ENCODE peak calls at places on chromosomes 11 and 22, in seven cellular contexts. One of them, this sample, is unnamed.
A peak's percentile ranks its signal among the peaks of the same experiment; 100 is the strongest.

GRCh38 chr11:27839226-27839913 is 139.1 kb upstream of the BDNF start:
- DNase-seq in Peyer's patch: no peak
- DNase-seq in ovary: no peak
- DNase-seq in body of pancreas: no peak
- DNase-seq in stomach: no peak
- DNase-seq in A549: no peak
- DNase-seq in upper lobe of left lung: no peak
- DNase-seq in this sample: no peak

GRCh38 chr11:61054927-61055562 is 47.2 kb upstream of the CD5 start:
- DNase-seq in ovary: no peak
- DNase-seq in body of pancreas: no peak
- DNase-seq in stomach: peak; percentile 18
- DNase-seq in A549: no peak
- DNase-seq in Peyer's patch: no peak
- DNase-seq in upper lobe of left lung: peak; percentile 21
- DNase-seq in this sample: no peak

GRCh38 chr22:19143967-19144400 is 467 bp downstream of the ESS2 start:
- DNase-seq in Peyer's patch: no peak
- DNase-seq in stomach: no peak
- DNase-seq in A549: no peak
- DNase-seq in ovary: no peak
- DNase-seq in body of pancreas: no peak
- DNase-seq in upper lobe of left lung: no peak
- DNase-seq in this sample: peak; percentile 74

GRCh38 chr22:19986410-19987341 is 29.9 kb downstream of the ARVCF start:
- DNase-seq in Peyer's patch: peak; percentile 89
- DNase-seq in upper lobe of left lung: peak; percentile 83
- DNase-seq in ovary: peak; percentile 77
- DNase-seq in body of pancreas: peak; percentile 79
- DNase-seq in stomach: peak; percentile 79
- DNase-seq in A549: peak; percentile 70
- DNase-seq in this sample: peak; percentile 91

GRCh38 chr22:41933411-41934177 is 7.0 kb upstream of the TNFRSF13C start:
- DNase-seq in A549: no peak
- DNase-seq in upper lobe of left lung: no peak
- DNase-seq in stomach: no peak
- DNase-seq in Peyer's patch: no peak
- DNase-seq in ovary: no peak
- DNase-seq in body of pancreas: no peak
- DNase-seq in this sample: peak; percentile 78

GRCh38 chr11:8477151-8477550 is 116.9 kb downstream of the STK33 start:
- DNase-seq in stomach: no peak
- DNase-seq in Peyer's patch: no peak
- DNase-seq in upper lobe of left lung: no peak
- DNase-seq in body of pancreas: no peak
- DNase-seq in ovary: no peak
- DNase-seq in A549: no peak
- DNase-seq in this sample: no peak

GRCh38 chr22:43110927-43111623 is 525 bp downstream of the BIK start:
- DNase-seq in stomach: peak; percentile 76
- DNase-seq in A549: no peak
- DNase-seq in Peyer's patch: peak; percentile 78
- DNase-seq in body of pancreas: peak; percentile 70
- DNase-seq in upper lobe of left lung: peak; percentile 64
- DNase-seq in ovary: no peak
- DNase-seq in this sample: peak; percentile 84

GRCh38 chr11:77233011-77233410 is 68.5 kb downstream of the GDPD4 start:
- DNase-seq in body of pancreas: no peak
- DNase-seq in A549: no peak
- DNase-seq in stomach: no peak
- DNase-seq in Peyer's patch: no peak
- DNase-seq in ovary: no peak
- DNase-seq in upper lobe of left lung: no peak
- DNase-seq in this sample: no peak

GRCh38 chr11:118607401-118608267 is at the start of gene PHLDB1:
- DNase-seq in body of pancreas: peak; percentile 66
- DNase-seq in upper lobe of left lung: peak; percentile 50
- DNase-seq in A549: peak; percentile 48
- DNase-seq in stomach: peak; percentile 46
- DNase-seq in Peyer's patch: peak; percentile 80
- DNase-seq in ovary: peak; percentile 79
- DNase-seq in this sample: peak; percentile 84

GRCh38 chr11:104151404-104152204 is 12.3 kb downstream of the PDGFD start:
- DNase-seq in A549: no peak
- DNase-seq in ovary: no peak
- DNase-seq in upper lobe of left lung: no peak
- DNase-seq in Peyer's patch: no peak
- DNase-seq in body of pancreas: no peak
- DNase-seq in stomach: no peak
- DNase-seq in this sample: no peak

GRCh38 chr11:113934797-113935196 is 30.2 kb downstream of the HTR3B start:
- DNase-seq in upper lobe of left lung: no peak
- DNase-seq in stomach: no peak
- DNase-seq in A549: no peak
- DNase-seq in body of pancreas: no peak
- DNase-seq in Peyer's patch: no peak
- DNase-seq in ovary: no peak
- DNase-seq in this sample: no peak

GRCh38 chr11:67646535-67647336 is 3.8 kb downstream of the ACY3 start:
- DNase-seq in stomach: no peak
- DNase-seq in upper lobe of left lung: no peak
- DNase-seq in body of pancreas: peak; percentile 75
- DNase-seq in Peyer's patch: peak; percentile 86
- DNase-seq in A549: no peak
- DNase-seq in ovary: no peak
- DNase-seq in this sample: peak; percentile 93

GRCh38 chr22:38824587-38824986 is 19.2 kb downstream of the NPTXR start:
- DNase-seq in Peyer's patch: peak; percentile 53
- DNase-seq in ovary: peak; percentile 53
- DNase-seq in upper lobe of left lung: peak; percentile 31
- DNase-seq in body of pancreas: peak; percentile 52
- DNase-seq in stomach: peak; percentile 44
- DNase-seq in A549: peak; percentile 31
- DNase-seq in this sample: no peak

GRCh38 chr22:31136155-31136554 is 4.2 kb downstream of the PLA2G3 start:
- DNase-seq in body of pancreas: no peak
- DNase-seq in ovary: no peak
- DNase-seq in upper lobe of left lung: no peak
- DNase-seq in Peyer's patch: no peak
- DNase-seq in A549: no peak
- DNase-seq in stomach: no peak
- DNase-seq in this sample: peak; percentile 33

GRCh38 chr11:93370260-93370659 is 39.7 kb downstream of the DEUP1 start:
- DNase-seq in body of pancreas: no peak
- DNase-seq in upper lobe of left lung: no peak
- DNase-seq in ovary: no peak
- DNase-seq in Peyer's patch: no peak
- DNase-seq in A549: no peak
- DNase-seq in stomach: no peak
- DNase-seq in this sample: no peak

GRCh38 chr11:86069408-86070086 is 663 bp upstream of the PICALM start:
- DNase-seq in body of pancreas: peak; percentile 24
- DNase-seq in upper lobe of left lung: peak; percentile 63
- DNase-seq in ovary: peak; percentile 9
- DNase-seq in Peyer's patch: no peak
- DNase-seq in stomach: no peak
- DNase-seq in A549: peak; percentile 61
- DNase-seq in this sample: no peak

GRCh38 chr11:107183963-107184362 is 165.7 kb upstream of the GUCY1A2 start:
- DNase-seq in A549: no peak
- DNase-seq in body of pancreas: no peak
- DNase-seq in Peyer's patch: no peak
- DNase-seq in stomach: no peak
- DNase-seq in ovary: no peak
- DNase-seq in upper lobe of left lung: no peak
- DNase-seq in this sample: no peak

DNA sequence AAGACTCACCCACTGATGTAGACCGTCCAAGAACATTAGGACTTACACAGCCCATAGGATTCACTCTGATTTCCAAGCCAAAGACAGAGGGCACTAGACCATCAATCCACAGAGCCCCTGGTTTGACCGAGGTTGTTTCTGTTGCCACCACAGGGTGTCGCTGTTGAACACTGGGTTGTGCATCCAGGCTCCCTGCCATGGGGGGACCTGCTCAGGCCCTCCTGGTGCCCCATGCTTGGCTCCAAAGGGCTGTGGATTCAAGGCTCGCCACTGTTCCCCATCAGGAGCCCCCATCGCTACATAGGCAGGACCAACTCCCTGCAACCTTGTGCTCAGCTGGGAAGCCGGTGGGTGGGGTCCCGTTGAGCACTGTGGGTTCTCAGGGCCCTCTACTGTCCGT is 128.0 kb upstream of the ANO1 start:
- DNase-seq in ovary: no peak
- DNase-seq in stomach: no peak
- DNase-seq in Peyer's patch: peak; percentile 54
- DNase-seq in upper lobe of left lung: no peak
- DNase-seq in body of pancreas: no peak
- DNase-seq in A549: peak; percentile 52
- DNase-seq in this sample: peak; percentile 24
- TF ChIP-seq CTCF in ovary: no peak
- TF ChIP-seq CTCF in stomach: no peak
- TF ChIP-seq CTCF in Peyer's patch: no peak
- TF ChIP-seq CTCF in upper lobe of left lung: no peak
- TF ChIP-seq CTCF in body of pancreas: peak; percentile 11
- TF ChIP-seq CTCF in A549: peak; percentile 38
- TF ChIP-seq CTCF in this sample: no peak

GRCh38 chr11:117197516-117198456 is 1.4 kb upstream of the TAGLN start:
- DNase-seq in stomach: peak; percentile 57
- DNase-seq in ovary: peak; percentile 59
- DNase-seq in Peyer's patch: peak; percentile 74
- DNase-seq in A549: no peak
- DNase-seq in upper lobe of left lung: no peak
- DNase-seq in body of pancreas: no peak
- DNase-seq in this sample: no peak

GRCh38 chr11:117199916-117200812 is 994 bp downstream of the TAGLN start:
- DNase-seq in body of pancreas: no peak
- DNase-seq in stomach: no peak
- DNase-seq in upper lobe of left lung: no peak
- DNase-seq in A549: no peak
- DNase-seq in Peyer's patch: no peak
- DNase-seq in ovary: peak; percentile 34
- DNase-seq in this sample: no peak

GRCh38 chr11:117198613-117199012 is 557 bp upstream of the TAGLN start:
- DNase-seq in upper lobe of left lung: no peak
- DNase-seq in A549: no peak
- DNase-seq in stomach: no peak
- DNase-seq in Peyer's patch: no peak
- DNase-seq in ovary: no peak
- DNase-seq in body of pancreas: no peak
- DNase-seq in this sample: no peak

GRCh38 chr11:117200813-117201515 is 1.8 kb downstream of the TAGLN start:
- DNase-seq in A549: no peak
- DNase-seq in stomach: no peak
- DNase-seq in body of pancreas: no peak
- DNase-seq in Peyer's patch: no peak
- DNase-seq in ovary: peak; percentile 20
- DNase-seq in upper lobe of left lung: no peak
- DNase-seq in this sample: no peak

GRCh38 chr11:117199061-117199915 is at the start of gene TAGLN:
- DNase-seq in Peyer's patch: peak; percentile 63
- DNase-seq in stomach: peak; percentile 47
- DNase-seq in A549: no peak
- DNase-seq in body of pancreas: peak; percentile 50
- DNase-seq in upper lobe of left lung: peak; percentile 57
- DNase-seq in ovary: peak; percentile 90
- DNase-seq in this sample: no peak
- TF ChIP-seq POLR2A in Peyer's patch: no peak
- TF ChIP-seq POLR2A in stomach: peak; percentile 57
- TF ChIP-seq POLR2A in A549: no peak
- TF ChIP-seq POLR2A in body of pancreas: no peak
- TF ChIP-seq POLR2A in upper lobe of left lung: peak; percentile 43
- TF ChIP-seq POLR2A in ovary: peak; percentile 57
- TF ChIP-seq POLR2A in this sample: no peak

GRCh38 chr11:1888347-1888753 is 3.3 kb downstream of the PRR33 start:
- DNase-seq in stomach: no peak
- DNase-seq in ovary: no peak
- DNase-seq in Peyer's patch: peak; percentile 41
- DNase-seq in body of pancreas: peak; percentile 12
- DNase-seq in upper lobe of left lung: no peak
- DNase-seq in A549: no peak
- DNase-seq in this sample: no peak
- H3K4me1 ChIP-seq in stomach: no peaks in the 10 kb centered on the region
- H3K4me1 ChIP-seq in ovary: no peaks in the 10 kb centered on the region
- H3K4me1 ChIP-seq in Peyer's patch: peaks cover 17% of the 10 kb centered on the region
- H3K4me1 ChIP-seq in body of pancreas: peaks cover 5% of the 10 kb centered on the region
- H3K4me1 ChIP-seq in upper lobe of left lung: no peaks in the 10 kb centered on the region
- H3K4me1 ChIP-seq in A549: no peaks in the 10 kb centered on the region
- H3K4me1 ChIP-seq in this sample: peaks cover 5% of the 10 kb centered on the region

DNA sequence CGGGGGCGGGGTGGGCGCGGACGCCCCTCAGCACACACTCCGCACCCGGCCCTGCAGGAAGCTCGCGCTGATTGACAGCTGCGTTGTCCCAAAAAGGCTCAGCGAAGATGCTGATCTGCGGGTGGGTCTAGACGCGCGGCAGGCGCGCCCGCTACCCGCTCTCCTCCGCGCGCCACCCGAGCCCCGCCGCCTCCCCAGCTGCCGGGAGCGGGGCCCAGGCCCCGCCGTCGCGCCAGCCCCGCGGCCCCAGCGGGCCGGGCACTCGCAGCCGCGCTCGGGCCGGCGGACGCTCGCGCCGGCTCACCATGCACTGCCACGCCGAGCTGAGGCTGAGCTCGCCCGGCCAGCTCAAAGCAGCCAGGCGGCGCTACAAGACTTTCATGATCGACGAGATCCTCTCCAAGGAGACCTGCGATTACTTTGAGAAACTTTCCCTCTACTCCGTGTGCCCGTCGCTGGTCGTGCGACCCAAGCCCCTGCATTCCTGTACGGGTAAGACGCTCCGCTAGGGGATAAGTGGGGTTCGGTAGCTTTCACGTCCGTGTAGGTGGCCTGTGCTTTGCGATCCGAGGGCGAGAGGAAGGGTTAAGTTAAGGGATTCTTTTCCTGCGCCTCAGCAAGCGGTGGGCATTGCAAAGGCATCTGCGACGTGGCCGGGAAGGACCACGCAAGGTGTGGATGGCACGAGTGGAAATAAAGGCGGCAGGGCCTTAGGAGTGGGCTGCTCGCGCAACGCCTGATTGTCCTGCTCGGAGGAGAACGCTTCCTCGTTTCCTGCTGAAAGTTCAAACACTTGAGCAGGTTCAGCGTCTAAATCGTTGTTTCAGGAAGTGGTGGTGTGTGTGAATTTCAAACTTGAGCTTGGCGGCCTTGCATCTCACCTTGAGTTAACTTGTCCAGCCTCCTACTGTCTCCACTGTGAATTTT is at the start of gene BARX2:
- DNase-seq in stomach: peak; percentile 82
- DNase-seq in Peyer's patch: peak; percentile 87
- DNase-seq in upper lobe of left lung: peak; percentile 68
- DNase-seq in body of pancreas: peak; percentile 64
- DNase-seq in ovary: no peak
- DNase-seq in A549: no peak
- DNase-seq in this sample: no peak
- TF ChIP-seq CTCF in stomach: peak; percentile 54
- TF ChIP-seq CTCF in Peyer's patch: peak; percentile 26
- TF ChIP-seq CTCF in upper lobe of left lung: peak; percentile 62
- TF ChIP-seq CTCF in body of pancreas: peak; percentile 67
- TF ChIP-seq CTCF in ovary: no peak
- TF ChIP-seq CTCF in A549: peak; percentile 57
- TF ChIP-seq CTCF in this sample: no peak